ENCODE peak calls at places on chromosomes 16 and 17, in eight cellular contexts. D is heart right ventricle, A is lung, I is right atrium auricular region, C is cardiac muscle cell, K is vagina, T is tibial artery, Q is endothelial cell of umbilical vein. B is an unnamed sample.

GRCh38 chr17:66509913-66510312 is 207.5 kb downstream of the PRKCA start:
- DNase-seq in D (no peak), A (no peak), C (no peak), T (no peak), I (no peak), Q (no peak), K (no peak), B (no peak)

GRCh38 chr16:9077001-9077809 is 14.2 kb upstream of the HAPSTR1 start:
- DNase-seq in I (no peak), Q (no peak), D (no peak), K (no peak), C (no peak), A (no peak), T (no peak), B (no peak)

GRCh38 chr16:24652209-24652712 is 77.2 kb upstream of the TNRC6A start:
- DNase-seq in Q (no peak), T (no peak), I (no peak), C (no peak), D (no peak), K (no peak), A (no peak), B (no peak)

GRCh38 chr17:59825533-59826316 is 67.0 kb downstream of the TUBD1 start:
- DNase-seq in A (no peak), C (no peak), T (no peak), D (no peak), Q (peak; percentile 48), K (no peak), I (no peak), B (no peak)

GRCh38 chr16:89044394-89045180 is 49.1 kb upstream of the ACSF3 start:
- DNase-seq in C (no peak), A (no peak), Q (no peak), D (no peak), I (no peak), K (no peak), T (no peak), B (no peak)

GRCh38 chr16:89364603-89365002 is 125.8 kb downstream of the ANKRD11 start:
- DNase-seq in C (no peak), Q (peak; percentile 33), D (no peak), I (no peak), T (no peak), K (no peak), A (no peak), B (no peak)

GRCh38 chr16:17560548-17560947 is 89.8 kb upstream of the XYLT1 start:
- DNase-seq in A (no peak), K (no peak), D (no peak), T (no peak), Q (no peak), C (no peak), I (no peak), B (no peak)

GRCh38 chr17:59074494-59074893 is 32.2 kb downstream of the TRIM37 start:
- DNase-seq in C (no peak), Q (peak; percentile 86), K (no peak), A (no peak), I (no peak), D (no peak), T (no peak), B (no peak)

GRCh38 chr17:4161179-4161559 is 18.2 kb downstream of the CYB5D2 start:
- DNase-seq in Q (peak; percentile 69), D (no peak), T (no peak), A (peak; percentile 40), C (no peak), I (no peak), K (no peak), B (no peak)

GRCh38 chr16:83682126-83682857 is 125.5 kb upstream of the HSBP1 start:
- DNase-seq in A (no peak), T (no peak), Q (no peak), C (no peak), D (no peak), I (no peak), K (no peak), B (no peak)

GRCh38 chr17:72691601-72692000 is 400.9 kb downstream of the SLC39A11 start:
- DNase-seq in I (no peak), C (no peak), D (no peak), T (no peak), A (no peak), K (no peak), Q (no peak), B (no peak)

GRCh38 chr16:67883146-67883871 is 1.4 kb upstream of the NRN1L start:
- DNase-seq in C (no peak), I (no peak), K (peak; percentile 75), D (no peak), T (no peak), Q (no peak), A (no peak), B (no peak)

GRCh38 chr17:81156866-81157805 is 8.2 kb upstream of the PVALEF start:
- DNase-seq in Q (no peak), K (no peak), C (no peak), I (no peak), A (no peak), D (no peak), T (no peak), B (no peak)

GRCh38 chr17:77817953-77818352 is 140.6 kb upstream of the TNRC6C start:
- DNase-seq in D (no peak), K (no peak), Q (no peak), A (no peak), T (no peak), I (no peak), C (no peak), B (no peak)

GRCh38 chr17:69954241-69954933 is 120.6 kb upstream of the KCNJ16 start:
- DNase-seq in T (no peak), C (no peak), A (no peak), K (no peak), D (no peak), I (no peak), Q (no peak), B (no peak)

GRCh38 chr16:84922351-84923135 is 88.8 kb downstream of the ZDHHC7 start:
- DNase-seq in Q (peak; percentile 64), K (no peak), A (peak; percentile 49), T (no peak), D (peak; percentile 85), I (peak; percentile 89), C (peak; percentile 74), B (no peak)
- H3K27ac ChIP-seq in Q (no peak overlapping the region), K (peak overlapping the region; percentile 91), A (peak overlapping the region; percentile 65), T (no peak overlapping the region), D (peak overlapping the region; percentile 77), I (peak overlapping the region; percentile 82), C (peak overlapping the region; percentile 73), B (no peak overlapping the region)

GRCh38 chr17:79979201-79979840 is 56.4 kb downstream of the TBC1D16 start:
- DNase-seq in A (no peak), C (no peak), K (no peak), I (no peak), D (no peak), T (no peak), Q (no peak), B (no peak)
- H3K27ac ChIP-seq in A (no peak overlapping the region), C (no peak overlapping the region), K (peak overlapping the region; percentile 82), I (no peak overlapping the region), D (no peak overlapping the region), T (no peak overlapping the region), Q (no peak overlapping the region), B (no peak overlapping the region)

GRCh38 chr17:44346064-44346844 is 1.2 kb downstream of the GRN start:
- DNase-seq in A (no peak), C (no peak), Q (no peak), I (no peak), T (no peak), K (no peak), D (no peak), B (no peak)
- H3K27ac ChIP-seq in A (peak overlapping the region; percentile 96), C (no peak overlapping the region), Q (no peak overlapping the region), I (peak overlapping the region; percentile 84), T (no peak overlapping the region), K (peak overlapping the region; percentile 95), D (peak overlapping the region; percentile 94), B (no peak overlapping the region)

DNA sequence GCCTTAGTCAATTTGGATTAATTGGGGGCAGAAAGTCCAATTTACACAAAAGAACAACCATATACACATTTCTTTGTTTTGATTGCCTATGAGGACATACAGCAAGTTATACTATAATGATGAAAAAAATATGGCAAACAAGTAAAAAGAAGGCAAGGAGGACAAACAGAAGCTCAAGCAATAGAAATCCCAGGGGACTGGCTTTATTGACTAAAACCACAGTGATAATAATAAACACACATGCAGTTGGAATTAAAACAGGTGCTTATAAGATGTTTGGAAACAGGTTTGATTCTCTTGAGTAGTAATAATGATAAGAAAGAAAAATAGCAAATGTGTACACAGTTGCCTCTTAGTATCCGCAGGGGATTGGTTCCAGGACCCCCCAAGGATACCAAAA is 176.4 kb downstream of the SHISA9 start:
- DNase-seq in A (no peak), K (no peak), I (no peak), D (no peak), C (no peak), Q (no peak), T (no peak), B (no peak)
- H3K27ac ChIP-seq in A (no peak overlapping the region), K (no peak overlapping the region), I (no peak overlapping the region), D (no peak overlapping the region), C (no peak overlapping the region), Q (no peak overlapping the region), T (no peak overlapping the region), B (no peak overlapping the region)

DNA sequence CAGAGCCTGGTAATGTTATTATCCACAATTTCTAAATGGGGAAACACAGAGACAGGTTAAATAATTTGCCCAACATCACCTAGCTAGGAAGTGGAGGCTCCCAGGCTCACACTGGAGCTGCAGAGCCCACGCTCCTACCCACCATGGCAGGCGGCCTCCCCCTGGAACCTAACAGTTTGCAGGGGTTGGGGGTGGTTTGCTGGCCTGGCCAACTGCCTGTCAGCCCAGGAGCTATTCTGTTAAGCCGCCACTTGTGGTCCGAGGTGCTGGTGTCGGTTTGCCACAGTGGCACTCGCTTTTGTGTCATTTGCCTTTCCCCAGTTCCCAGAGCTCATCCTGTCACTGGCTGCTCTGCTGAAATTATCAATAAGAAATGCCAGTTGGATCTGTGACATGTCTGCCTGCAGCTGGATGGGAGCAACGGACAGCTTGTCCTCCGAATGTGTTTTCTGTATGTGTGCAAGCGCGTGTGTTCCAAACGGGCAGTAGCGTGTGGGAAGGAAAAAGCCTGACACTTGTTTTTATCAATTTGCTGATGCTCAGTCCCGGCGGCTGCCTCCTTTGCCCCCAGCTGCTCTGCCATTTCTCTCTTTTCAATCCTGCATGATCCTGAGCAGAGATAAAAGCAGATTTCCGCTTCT is 3.8 kb downstream of the PRCD start:
- DNase-seq in Q (no peak), I (no peak), C (no peak), D (no peak), K (no peak), T (no peak), A (no peak), B (no peak)
- H3K27ac ChIP-seq in Q (no peak overlapping the region), I (peak overlapping the region; percentile 81), C (peak overlapping the region; percentile 49), D (peak overlapping the region; percentile 70), K (peak overlapping the region; percentile 34), T (no peak overlapping the region), A (peak overlapping the region; percentile 41), B (no peak overlapping the region)

DNA sequence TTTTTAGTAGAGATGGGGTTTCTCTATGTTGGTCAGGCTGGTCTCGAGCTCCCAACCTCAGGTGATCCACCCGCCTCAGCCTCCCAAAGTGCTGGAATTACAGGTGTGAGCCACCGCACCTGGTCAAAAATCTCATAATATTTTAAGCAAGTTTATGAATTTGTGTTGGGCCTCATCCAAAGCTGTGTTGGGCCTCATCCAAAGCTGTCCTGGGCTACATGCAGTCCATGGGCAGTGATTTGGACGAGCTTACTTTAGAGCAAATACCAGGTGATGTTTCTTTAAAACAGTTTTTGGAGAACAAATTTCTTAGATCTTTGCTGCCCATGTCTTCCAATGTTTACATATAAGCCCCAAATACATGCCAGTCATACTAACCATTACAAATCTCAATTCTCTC is 84.4 kb upstream of the C17orf78 start:
- DNase-seq in T (no peak), Q (no peak), I (no peak), C (no peak), A (no peak), D (no peak), K (no peak), B (no peak)
- H3K27ac ChIP-seq in T (no peak overlapping the region), Q (no peak overlapping the region), I (no peak overlapping the region), C (no peak overlapping the region), A (no peak overlapping the region), D (no peak overlapping the region), K (no peak overlapping the region), B (no peak overlapping the region)

B was measured in iPS DF 6.9.